ENCODE peak calls at places on chromosomes 1 and 21, in nine cellular contexts. U is tibial nerve; K is naive thymus-derived CD4-positive, alpha-beta T cell; J is fibroblast of lung; F is heart right ventricle; I is right cardiac atrium; E is heart left ventricle; H is ovary; P is cardiac muscle cell. Y is an unnamed sample. For H3K27me3, the result is how much of the 10 kb centered on the place peaks cover.

GRCh38 chr1:221283532-221283931 is 404.3 kb downstream of the HLX start:
- DNase-seq in U (no peak), K (no peak), J (no peak), F (no peak), I (no peak), E (no peak), H (no peak), P (no peak), Y (no peak)

GRCh38 chr1:108747128-108747827 is 804 bp downstream of the STXBP3 start:
- DNase-seq in U (peak), K (no peak), J (peak), F (peak), I (peak), E (peak), H (peak), P (peak), Y (peak)

GRCh38 chr1:78497196-78497595 is 6.4 kb downstream of the PTGFR start:
- DNase-seq in U (no peak), K (no peak), J (peak), F (no peak), I (no peak), E (no peak), H (no peak), P (no peak), Y (no peak)

GRCh38 chr1:32074841-32075240 is 2.1 kb downstream of the TMEM39B start:
- DNase-seq in U (no peak), K (no peak), J (no peak), F (no peak), I (no peak), E (no peak), H (no peak), P (no peak), Y (no peak)

GRCh38 chr1:83901547-83902155 is 97.3 kb downstream of the TTLL7 start:
- DNase-seq in U (no peak), K (no peak), J (peak), F (no peak), I (no peak), E (no peak), H (no peak), P (peak), Y (no peak)

GRCh38 chr1:117754061-117754969 is 148.5 kb downstream of the TENT5C start:
- DNase-seq in U (peak), K (peak), J (peak), F (peak), I (peak), E (peak), H (peak), P (peak), Y (no peak)

GRCh38 chr1:240501115-240501514 is 110.8 kb downstream of the GREM2 start:
- DNase-seq in U (no peak), K (no peak), J (peak), F (no peak), I (no peak), E (no peak), H (no peak), P (no peak), Y (no peak)

GRCh38 chr1:91769698-91770232 is 116.2 kb downstream of the TGFBR3 start:
- DNase-seq in U (no peak), K (no peak), J (peak), F (no peak), I (no peak), E (no peak), H (no peak), P (no peak), Y (no peak)

GRCh38 chr1:204623365-204623893 is 62.1 kb downstream of the LRRN2 start:
- DNase-seq in U (no peak), K (no peak), J (peak), F (no peak), I (no peak), E (no peak), H (peak), P (peak), Y (no peak)

GRCh38 chr1:71857862-71858261 is 424.5 kb downstream of the NEGR1 start:
- DNase-seq in U (peak), K (no peak), J (no peak), F (peak), I (no peak), E (no peak), H (no peak), P (peak), Y (no peak)

GRCh38 chr1:145714524-145715111 is 4.7 kb upstream of the CD160 start:
- DNase-seq in U (no peak), K (no peak), J (no peak), F (peak), I (peak), E (peak), H (no peak), P (no peak), Y (no peak)

GRCh38 chr21:44375686-44376320 is 22.4 kb downstream of the TRPM2 start:
- DNase-seq in U (no peak), K (no peak), J (no peak), F (no peak), I (no peak), E (no peak), H (no peak), P (no peak), Y (no peak)

GRCh38 chr21:29297483-29298347 is 1.0 kb upstream of the BACH1 start:
- DNase-seq in U (no peak), K (peak), J (no peak), F (no peak), I (peak), E (no peak), H (peak), P (no peak), Y (no peak)

GRCh38 chr1:61244114-61244513 is 161.8 kb downstream of the NFIA start:
- DNase-seq in U (no peak), K (no peak), J (peak), F (no peak), I (no peak), E (no peak), H (no peak), P (peak), Y (no peak)

DNA sequence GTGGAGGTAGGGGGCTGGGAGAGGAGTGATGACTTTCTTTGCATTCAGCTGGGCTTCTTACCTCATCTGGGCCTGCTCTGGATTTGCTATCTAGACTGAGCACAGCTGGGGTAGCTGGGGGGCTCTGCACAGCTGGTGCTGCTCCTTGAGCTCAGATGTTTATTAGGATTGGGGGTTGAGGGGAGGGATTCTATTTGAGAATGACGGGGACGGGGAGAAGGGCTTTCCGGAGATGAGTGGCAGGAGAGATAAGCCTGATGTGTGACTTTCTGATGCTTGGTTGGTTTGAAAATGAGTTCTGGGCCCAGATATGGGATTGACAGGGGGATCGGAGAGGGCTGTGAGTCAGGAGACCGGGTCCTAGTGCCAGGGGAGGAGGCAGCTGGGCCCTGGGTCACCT is 146.1 kb upstream of the CSF3R start:
- DNase-seq in U (no peak), K (no peak), J (no peak), F (no peak), I (no peak), E (no peak), H (no peak), P (no peak), Y (no peak)
- H3K27me3 ChIP-seq in U (under half), K (under half), J (under half), F (under half), I (under half), E (under half), H (under half), P (under half), Y (under half)

DNA sequence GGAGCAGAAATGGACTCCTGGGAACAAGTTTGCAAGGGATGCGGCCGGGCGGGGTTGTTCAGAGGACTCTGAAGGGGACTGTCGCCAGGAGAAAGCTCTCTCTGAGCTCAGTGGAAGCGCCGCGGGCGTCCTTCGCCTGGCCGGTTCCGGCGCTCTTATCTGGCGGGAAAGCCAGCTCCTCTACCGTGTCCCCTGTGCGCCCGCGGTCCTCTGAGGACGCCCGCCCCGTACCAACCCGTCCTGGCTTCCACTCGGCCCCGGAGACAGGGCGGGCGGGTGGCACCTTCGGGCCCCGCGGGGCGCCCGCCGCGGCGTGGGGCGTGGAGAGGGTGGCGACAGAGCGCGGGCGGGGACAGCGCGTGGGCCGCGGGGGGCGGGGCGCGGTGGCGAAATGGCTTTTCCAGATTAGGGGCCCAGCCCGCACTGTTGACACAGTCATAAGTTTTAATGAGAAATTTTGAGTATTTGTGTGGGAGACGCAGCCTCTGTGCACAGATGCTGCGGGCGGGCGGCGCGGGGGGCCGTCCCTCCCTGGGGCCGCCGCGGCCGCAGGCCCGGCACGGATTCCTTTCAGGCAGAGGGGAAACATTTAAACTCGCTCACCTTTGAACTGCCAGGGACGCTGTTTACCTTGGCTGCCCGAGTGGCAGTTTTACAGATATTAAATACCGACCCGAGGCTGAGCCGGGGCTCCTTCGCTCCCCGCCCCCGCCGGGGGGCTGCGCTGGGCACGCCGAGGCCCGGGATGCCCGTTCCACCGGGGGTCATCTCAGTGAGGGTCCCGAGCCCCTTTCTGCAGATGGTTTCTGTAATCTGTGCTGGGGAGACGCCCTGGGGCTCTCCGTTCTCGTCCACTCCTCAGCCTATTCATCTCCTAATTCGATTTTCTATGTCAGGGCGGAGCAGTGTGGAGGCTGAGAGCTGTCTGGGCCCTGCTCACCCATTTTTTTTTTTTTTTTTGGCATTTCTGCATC is 70.4 kb downstream of the FOXD2 start:
- DNase-seq in U (no peak), K (no peak), J (no peak), F (peak), I (peak), E (peak), H (no peak), P (peak), Y (no peak)
- H3K4me3 ChIP-seq in U (peak), K (no peak), J (peak), F (peak), I (peak), E (peak), H (peak), P (peak), Y (no peak)

GRCh38 chr1:22544606-22545005 is 18.7 kb upstream of the EPHA8 start:
- DNase-seq in U (no peak), K (no peak), J (no peak), F (no peak), I (no peak), E (no peak), H (no peak), P (no peak), Y (no peak)
- H3K27me3 ChIP-seq in U (half or more), K (under half), J (under half), F (under half), I (under half), E (under half), H (under half), P (under half), Y (under half)

DNA sequence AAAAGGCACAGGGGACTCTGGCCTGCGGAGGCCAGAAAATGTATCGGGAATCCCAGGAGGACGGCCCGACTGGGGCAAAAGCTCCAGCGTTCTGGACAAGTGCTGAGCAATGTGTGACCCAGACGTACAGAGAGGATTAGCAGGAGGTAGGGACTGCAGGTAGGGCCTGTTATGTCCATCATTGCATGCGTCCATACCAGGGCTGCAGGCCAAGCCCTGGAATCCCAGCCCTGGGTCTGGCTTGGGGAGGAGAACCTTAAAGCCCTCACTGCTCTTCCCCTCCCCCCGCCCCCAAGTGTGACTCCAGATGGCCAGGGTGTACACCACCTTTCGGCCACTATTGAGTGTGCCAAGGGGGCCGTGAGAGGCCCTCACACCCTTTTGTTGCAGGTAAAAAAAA is 2.0 kb downstream of the RNF207 start:
- DNase-seq in U (no peak), K (no peak), J (no peak), F (no peak), I (no peak), E (no peak), H (no peak), P (no peak), Y (no peak)
- H3K4me3 ChIP-seq in U (no peak), K (no peak), J (no peak), F (peak), I (no peak), E (peak), H (no peak), P (peak), Y (no peak)

GRCh38 chr1:228005511-228006033 is 1.2 kb upstream of the WNT3A start:
- DNase-seq in U (no peak), K (no peak), J (no peak), F (no peak), I (no peak), E (no peak), H (no peak), P (no peak), Y (no peak)

GRCh38 chr1:228003461-228004330 is 3.1 kb upstream of the WNT3A start:
- DNase-seq in U (no peak), K (no peak), J (no peak), F (no peak), I (no peak), E (no peak), H (no peak), P (no peak), Y (no peak)

GRCh38 chr1:228002792-228003191 is 4.0 kb upstream of the WNT3A start:
- DNase-seq in U (no peak), K (no peak), J (no peak), F (no peak), I (no peak), E (no peak), H (no peak), P (no peak), Y (no peak)

GRCh38 chr1:228004887-228005462 is 1.8 kb upstream of the WNT3A start:
- DNase-seq in U (no peak), K (no peak), J (no peak), F (no peak), I (no peak), E (no peak), H (no peak), P (no peak), Y (no peak)

GRCh38 chr1:228004331-228004871 is 2.4 kb upstream of the WNT3A start:
- DNase-seq in U (no peak), K (peak), J (no peak), F (no peak), I (no peak), E (no peak), H (no peak), P (peak), Y (no peak)
- H3K27me3 ChIP-seq in U (half or more), K (under half), J (under half), F (half or more), I (under half), E (half or more), H (under half), P (half or more), Y (under half)

DNA sequence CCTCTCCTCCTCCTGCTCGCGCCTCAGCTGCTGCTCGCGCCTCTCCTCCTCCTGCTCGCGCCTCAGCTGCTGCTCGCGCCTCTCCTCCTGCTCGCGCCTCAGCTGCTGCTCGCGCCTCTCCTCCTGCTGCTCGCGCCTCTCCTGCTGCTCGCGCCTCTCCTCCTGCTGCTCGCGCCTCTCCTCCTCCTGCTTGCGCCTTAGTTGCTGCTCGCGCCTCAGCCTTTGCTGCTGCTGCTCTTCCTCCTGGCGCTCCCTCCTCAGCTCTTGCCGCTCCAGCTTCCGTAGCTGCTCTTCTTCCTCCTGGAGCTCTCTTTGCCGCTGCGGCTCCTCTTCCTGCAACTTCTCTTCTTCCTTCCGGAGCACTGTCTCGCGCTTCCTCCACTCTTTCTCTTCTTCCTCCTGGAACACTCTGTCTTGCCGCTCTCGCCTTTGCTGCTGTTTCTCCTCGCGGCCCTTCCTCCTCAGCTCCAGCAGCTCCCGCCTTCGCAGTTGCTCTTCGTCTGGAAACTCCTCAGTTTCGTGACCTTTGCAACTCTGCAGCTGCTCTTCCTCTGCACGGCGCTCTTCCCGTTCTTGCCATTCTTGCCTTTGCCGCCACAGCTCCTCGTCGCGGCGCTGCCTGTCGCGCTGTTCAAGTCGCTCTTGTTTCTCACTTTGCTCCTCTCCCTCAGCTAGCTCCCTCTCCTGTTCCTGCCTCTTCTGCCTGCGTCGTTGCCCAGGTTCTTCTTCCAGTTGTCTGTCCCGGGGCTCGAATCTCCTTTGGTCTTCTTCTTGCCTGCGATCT is 3.0 kb downstream of the TCHH start:
- DNase-seq in U (no peak), K (no peak), J (peak), F (no peak), I (peak), E (no peak), H (no peak), P (peak), Y (peak)
- H3K4me3 ChIP-seq in U (no peak), K (peak), J (peak), F (peak), I (peak), E (peak), H (no peak), P (no peak), Y (peak)